ENCODE peak calls at places on chromosome X, in eight cellular contexts. C, K, G, F, D, U, B and O are unnamed samples. For H3K9me3 and H3K4me1, the result is how much of the 10 kb centered on the place peaks cover.

GRCh38 chrX:17456526-17456925 is 81.5 kb downstream of the NHS start:
- DNase-seq in C (no peak), K (no peak), G (no peak), F (no peak), D (no peak), U (no peak), B (no peak), O (no peak)

GRCh38 chrX:46953597-46953996 is 41.4 kb downstream of the JADE3 start:
- DNase-seq in C (no peak), K (no peak), G (no peak), F (peak), D (no peak), U (no peak), B (peak), O (no peak)

GRCh38 chrX:145848451-145848850 is 30.8 kb downstream of the SLITRK2 start:
- DNase-seq in C (no peak), K (no peak), G (no peak), F (no peak), D (no peak), U (no peak), B (no peak), O (no peak)

GRCh38 chrX:114619874-114620273 is 36.0 kb downstream of the HTR2C start:
- DNase-seq in C (no peak), K (no peak), G (no peak), F (peak), D (no peak), U (no peak), B (no peak), O (peak)

GRCh38 chrX:73262991-73263390 is 48.3 kb upstream of the NAP1L2 start:
- DNase-seq in C (no peak), K (no peak), G (peak), F (no peak), D (no peak), U (no peak), B (no peak), O (no peak)

GRCh38 chrX:74421181-74422028 is at the start of gene SLC16A2:
- DNase-seq in C (peak), K (peak), G (peak), F (peak), D (peak), U (peak), B (peak), O (peak)

GRCh38 chrX:131828482-131828881 is 194.6 kb upstream of the STK26 start:
- DNase-seq in C (no peak), K (no peak), G (no peak), F (no peak), D (no peak), U (no peak), B (no peak), O (no peak)

GRCh38 chrX:124540474-124540873 is 194.1 kb downstream of the SH2D1A start:
- DNase-seq in C (no peak), K (no peak), G (no peak), F (no peak), D (no peak), U (no peak), B (no peak), O (no peak)

DNA sequence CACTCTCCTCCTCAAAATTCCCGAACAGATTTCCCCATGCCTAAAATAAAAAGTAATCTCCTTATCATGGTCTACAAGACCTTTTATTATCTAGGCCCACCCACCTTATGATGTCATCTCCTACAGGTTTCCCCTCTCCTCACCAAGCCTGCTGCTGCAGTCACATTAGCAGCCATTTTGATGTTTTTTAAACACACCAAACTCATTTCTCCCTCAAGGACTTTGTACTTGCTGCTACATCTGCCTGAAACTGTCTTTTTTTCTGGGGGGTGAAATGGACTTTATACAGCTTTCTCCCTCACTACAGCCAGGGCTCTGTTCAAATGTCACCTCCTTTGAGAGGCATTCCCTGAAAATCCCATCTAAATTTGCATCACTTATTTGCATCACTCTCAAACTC is 90.2 kb upstream of the TAB3 start:
- DNase-seq in C (no peak), K (no peak), G (no peak), F (no peak), D (no peak), U (no peak), B (no peak), O (no peak)
- H3K9me3 ChIP-seq in C (under half), K (under half), G (under half), F (under half), D (under half), U (under half), B (under half), O (under half)

DNA sequence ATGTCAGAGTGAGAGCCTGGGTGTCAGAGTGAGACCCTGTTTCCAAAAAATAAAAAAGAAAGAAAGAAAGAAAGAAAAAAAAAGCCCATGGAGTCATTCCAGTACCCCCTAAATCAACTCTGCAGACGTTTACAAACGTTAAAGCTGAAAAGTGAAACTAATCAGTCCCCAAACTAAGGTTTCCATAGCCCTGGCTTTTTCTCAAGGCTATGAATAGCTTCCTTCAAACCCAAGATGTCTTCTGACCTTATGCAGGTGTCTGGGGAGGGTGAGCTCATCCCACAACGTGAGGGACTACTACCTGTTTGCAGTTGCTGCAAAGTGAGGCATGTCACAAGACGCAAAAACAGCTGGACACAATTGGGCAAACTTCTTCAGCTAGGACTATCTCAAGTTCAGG is 144.0 kb downstream of the SH3KBP1 start:
- DNase-seq in C (no peak), K (no peak), G (no peak), F (no peak), D (no peak), U (no peak), B (no peak), O (no peak)
- H3K4me1 ChIP-seq in C (under half), K (under half), G (under half), F (under half), D (under half), U (under half), B (under half), O (under half)

DNA sequence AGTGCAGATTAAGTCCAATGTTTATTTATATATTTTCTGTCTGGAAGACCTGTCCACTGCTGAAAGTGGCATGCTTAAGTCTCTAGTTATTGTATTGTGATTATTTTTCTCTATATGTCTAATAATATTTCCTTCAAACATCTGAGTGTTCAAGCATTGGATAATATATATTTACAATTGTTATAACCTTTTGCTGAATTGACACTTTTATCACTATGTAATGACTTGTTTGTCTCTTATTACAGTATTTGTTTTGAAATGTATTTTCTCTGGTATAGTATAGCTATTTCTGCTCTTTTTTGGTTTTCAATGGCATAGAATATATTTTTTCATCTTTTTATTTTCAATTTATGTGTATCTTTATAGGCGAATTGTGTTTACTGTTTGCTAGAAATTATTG is 59.7 kb downstream of the EDA2R start:
- DNase-seq in C (no peak), K (no peak), G (no peak), F (no peak), D (no peak), U (no peak), B (no peak), O (no peak)
- H3K9me3 ChIP-seq in C (under half), K (under half), G (under half), F (under half), D (under half), U (under half), B (under half), O (under half)

GRCh38 chrX:8689473-8689872 is 42.5 kb downstream of the ANOS1 start:
- DNase-seq in C (no peak), K (no peak), G (no peak), F (no peak), D (no peak), U (no peak), B (no peak), O (no peak)
- H3K4me1 ChIP-seq in C (under half), K (under half), G (under half), F (under half), D (under half), U (under half), B (under half), O (under half)

GRCh38 chrX:148290041-148290440 is 210.4 kb upstream of the AFF2 start:
- DNase-seq in C (no peak), K (no peak), G (no peak), F (no peak), D (no peak), U (no peak), B (no peak), O (no peak)
- H3K9me3 ChIP-seq in C (under half), K (under half), G (under half), F (under half), D (under half), U (under half), B (under half), O (under half)

DNA sequence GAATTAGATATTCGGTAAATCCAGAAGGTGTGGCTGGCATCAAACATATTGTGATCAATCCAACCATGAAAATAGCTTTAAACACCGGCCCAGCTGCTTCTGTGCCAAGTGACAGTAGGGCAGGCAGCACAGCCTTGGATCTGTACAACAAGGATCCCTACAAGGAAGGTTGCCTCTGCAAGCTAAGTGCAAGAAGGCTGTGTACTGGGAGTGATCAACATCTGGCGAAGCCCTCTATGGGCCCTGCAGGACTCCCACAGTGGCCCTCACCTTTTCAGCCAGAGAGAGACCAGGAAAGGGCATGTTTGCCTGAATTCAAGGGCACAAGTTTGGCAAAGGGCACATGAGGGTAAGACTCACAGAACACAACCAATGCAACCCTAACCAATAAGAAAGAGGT is 9.6 kb downstream of the IRS4 start:
- DNase-seq in C (no peak), K (no peak), G (no peak), F (no peak), D (no peak), U (no peak), B (no peak), O (no peak)
- H3K4me1 ChIP-seq in C (under half), K (under half), G (under half), F (under half), D (under half), U (under half), B (under half), O (under half)

GRCh38 chrX:82127228-82128123 is 925.6 kb downstream of the SH3BGRL start:
- DNase-seq in C (no peak), K (no peak), G (no peak), F (no peak), D (no peak), U (no peak), B (no peak), O (no peak)
- H3K9me3 ChIP-seq in C (under half), K (under half), G (under half), F (under half), D (under half), U (under half), B (under half), O (under half)

DNA sequence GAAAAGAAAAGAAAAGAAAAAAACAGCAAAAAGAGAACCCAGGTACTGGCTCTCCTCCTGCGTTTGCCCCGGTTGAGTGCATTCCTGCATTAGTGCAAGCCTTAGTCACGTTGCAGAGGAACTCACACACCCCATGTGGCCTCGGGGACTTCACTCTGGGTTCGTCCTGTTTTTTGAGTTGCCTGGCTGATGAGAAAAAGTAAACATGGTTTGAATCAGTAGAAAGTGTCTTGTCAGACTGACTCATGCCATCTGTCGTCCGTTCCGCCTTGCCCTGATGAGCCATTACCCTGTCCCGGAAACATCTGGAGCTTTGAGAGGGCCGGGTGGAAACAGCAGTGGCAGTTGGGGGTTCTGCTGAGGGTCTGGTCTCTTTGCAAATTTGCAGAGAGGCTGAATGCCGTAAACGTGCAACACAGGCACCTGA is 16.3 kb downstream of the CD99 start:
- DNase-seq in C (peak), K (peak), G (peak), F (peak), D (peak), U (peak), B (peak), O (peak)
- H3K4me1 ChIP-seq in C (half or more), K (under half), G (half or more), F (half or more), D (half or more), U (half or more), B (under half), O (under half)

DNA sequence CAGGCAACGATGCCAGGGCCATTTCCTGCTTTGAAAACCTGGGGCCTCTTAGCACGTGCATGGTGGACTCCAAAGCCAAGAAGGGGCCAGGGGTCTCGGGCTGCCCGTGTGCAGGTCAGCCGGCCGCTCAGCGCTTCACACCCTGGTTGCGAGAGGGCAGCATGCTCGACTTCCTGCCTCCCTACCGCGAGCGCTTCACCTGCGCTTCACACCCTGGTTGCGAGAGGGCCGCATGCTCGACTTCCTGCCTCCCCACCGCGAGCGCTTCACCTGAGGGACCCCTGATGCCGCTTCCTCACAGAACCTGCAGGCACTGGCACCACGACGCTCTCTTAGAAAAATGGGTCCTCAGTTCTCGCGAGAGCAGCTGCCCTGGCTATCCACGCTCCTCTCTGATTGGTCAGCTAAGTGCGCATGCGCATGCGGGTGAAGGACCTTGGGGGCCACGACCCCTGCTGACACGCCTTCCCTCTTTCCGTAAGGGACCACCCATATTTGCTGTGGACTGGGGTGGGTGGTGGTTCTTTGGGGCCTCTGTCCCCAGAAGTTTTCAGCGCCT is at the start of gene FAM9A:
- DNase-seq in C (no peak), K (no peak), G (no peak), F (no peak), D (no peak), U (no peak), B (no peak), O (no peak)
- H3K9me3 ChIP-seq in C (under half), K (under half), G (under half), F (under half), D (under half), U (under half), B (under half), O (under half)

DNA sequence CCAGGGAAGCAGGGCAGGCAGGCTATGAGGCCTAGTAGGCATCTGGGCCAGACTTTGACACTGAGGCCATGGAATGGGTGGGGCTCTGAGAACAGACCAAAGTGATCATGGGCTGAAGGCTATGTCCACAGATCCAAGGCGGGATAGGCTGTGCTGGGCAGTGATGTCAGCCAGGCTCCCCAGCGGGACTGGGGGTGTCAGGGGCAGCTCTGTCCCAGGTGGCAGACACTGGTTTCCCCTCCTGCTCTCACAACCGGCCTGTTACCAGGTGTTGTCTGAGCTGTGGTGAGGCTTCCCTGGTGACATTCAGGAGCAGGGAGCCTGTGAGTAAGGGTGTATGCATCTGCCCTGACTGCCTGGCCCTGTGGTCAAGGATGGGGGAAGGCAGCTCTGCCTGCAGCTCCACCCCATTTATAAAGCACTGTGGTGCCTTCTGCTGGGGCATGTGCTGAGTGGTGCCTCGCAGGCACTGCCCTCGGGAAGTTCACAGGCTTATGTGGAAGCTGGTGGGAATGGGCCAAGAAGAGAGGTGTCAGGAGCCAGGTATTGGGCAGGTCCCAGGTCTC is 2.9 kb downstream of the IL9R start:
- DNase-seq in C (no peak), K (no peak), G (no peak), F (no peak), D (no peak), U (no peak), B (no peak), O (no peak)
- H3K4me1 ChIP-seq in C (under half), K (under half), G (under half), F (under half), D (under half), U (under half), B (under half), O (under half)